ENCODE peak calls at places on chromosome 20, in nine cellular contexts. X is foreskin fibroblast; F is fibroblast of mammary gland; S is aorta; E is CD4-positive, CD25-positive, alpha-beta regulatory T cell; M is cardiac fibroblast; T is heart right ventricle; P is GM23338; I is IMR-90. L is an unnamed sample.

GRCh38 chr20:11072982-11073381 is 399.2 kb upstream of the JAG1 start:
- DNase-seq in X (no peak), F (no peak), S (no peak), E (no peak), M (no peak), T (no peak), P (no peak), I (no peak), L (no peak)

GRCh38 chr20:35226126-35226774 is at the start of gene MMP24:
- DNase-seq in X (no peak), F (no peak), S (no peak), E (no peak), M (no peak), T (no peak), P (peak), I (no peak), L (no peak)

GRCh38 chr20:44702776-44703175 is 12.4 kb upstream of the CCN5 start:
- DNase-seq in X (peak), F (peak), S (peak), E (no peak), M (peak), T (peak), P (no peak), I (peak), L (peak)

GRCh38 chr20:59495894-59496510 is 108.3 kb upstream of the PHACTR3 start:
- DNase-seq in X (peak), F (peak), S (peak), E (peak), M (peak), T (peak), P (peak), I (peak), L (peak)

GRCh38 chr20:59728722-59729430 is 124.5 kb downstream of the PHACTR3 start:
- DNase-seq in X (no peak), F (no peak), S (no peak), E (no peak), M (no peak), T (no peak), P (no peak), I (no peak), L (no peak)

GRCh38 chr20:61924211-61924857 is 141.3 kb downstream of the TAF4 start:
- DNase-seq in X (no peak), F (no peak), S (peak), E (no peak), M (no peak), T (no peak), P (no peak), I (no peak), L (no peak)

GRCh38 chr20:19922716-19923115 is 94.4 kb upstream of the NAA20 start:
- DNase-seq in X (no peak), F (no peak), S (no peak), E (no peak), M (no peak), T (no peak), P (peak), I (no peak), L (no peak)

GRCh38 chr20:37539956-37540455 is 12.3 kb upstream of the BLCAP start:
- DNase-seq in X (no peak), F (no peak), S (no peak), E (no peak), M (no peak), T (no peak), P (no peak), I (no peak), L (no peak)

GRCh38 chr20:50821994-50822393 is 27.1 kb downstream of the BCAS4 start:
- DNase-seq in X (no peak), F (no peak), S (no peak), E (no peak), M (no peak), T (no peak), P (no peak), I (no peak), L (no peak)

GRCh38 chr20:61252601-61253263 is 671 bp downstream of the CDH4 start:
- DNase-seq in X (peak), F (no peak), S (no peak), E (no peak), M (peak), T (no peak), P (peak), I (peak), L (no peak)

GRCh38 chr20:5686381-5687105 is 63.7 kb upstream of the SHLD1 start:
- DNase-seq in X (no peak), F (no peak), S (no peak), E (no peak), M (no peak), T (no peak), P (no peak), I (no peak), L (no peak)

GRCh38 chr20:5688431-5688972 is 61.7 kb upstream of the SHLD1 start:
- DNase-seq in X (no peak), F (peak), S (no peak), E (no peak), M (no peak), T (peak), P (no peak), I (no peak), L (peak)

GRCh38 chr20:5689451-5689850 is 60.8 kb upstream of the SHLD1 start:
- DNase-seq in X (no peak), F (no peak), S (no peak), E (no peak), M (no peak), T (no peak), P (no peak), I (no peak), L (no peak)

GRCh38 chr20:5691918-5692618 is 58.1 kb upstream of the SHLD1 start:
- DNase-seq in X (no peak), F (no peak), S (no peak), E (no peak), M (no peak), T (no peak), P (no peak), I (no peak), L (no peak)

DNA sequence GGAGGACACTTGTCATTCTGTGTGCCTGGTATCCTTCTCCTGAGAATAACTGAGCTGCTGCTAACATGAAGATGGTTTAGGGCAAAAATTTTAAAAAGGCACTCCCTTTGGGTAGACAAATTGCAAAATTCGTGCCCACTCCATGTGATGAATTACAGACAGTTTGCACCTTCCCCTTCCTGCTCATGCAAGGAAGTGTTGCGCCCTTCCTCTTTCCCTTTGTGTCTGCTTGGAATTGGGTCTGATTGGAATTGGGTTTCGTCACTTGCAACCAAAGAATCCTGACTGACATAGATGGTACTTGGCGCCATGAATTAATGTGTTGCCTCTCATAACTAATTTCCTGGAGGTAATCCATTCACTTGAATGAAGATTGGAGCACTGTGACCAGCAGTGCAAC is 62.3 kb upstream of the SHLD1 start:
- DNase-seq in X (no peak), F (no peak), S (no peak), E (no peak), M (no peak), T (no peak), P (no peak), I (no peak), L (no peak)
- H3K4me3 ChIP-seq in X (no peak), F (no peak), S (no peak), E (no peak), M (no peak), T (no peak), P (no peak), I (no peak), L (no peak)

GRCh38 chr20:25077610-25078169 is 4.3 kb downstream of the VSX1 start:
- DNase-seq in X (peak), F (peak), S (peak), E (no peak), M (peak), T (no peak), P (peak), I (peak), L (peak)

GRCh38 chr20:25076201-25076600 is 5.7 kb downstream of the VSX1 start:
- DNase-seq in X (no peak), F (no peak), S (no peak), E (no peak), M (no peak), T (no peak), P (no peak), I (no peak), L (no peak)

GRCh38 chr20:25079171-25079570 is 2.8 kb downstream of the VSX1 start:
- DNase-seq in X (no peak), F (no peak), S (no peak), E (no peak), M (no peak), T (no peak), P (no peak), I (no peak), L (no peak)

GRCh38 chr20:25078662-25079061 is 3.3 kb downstream of the VSX1 start:
- DNase-seq in X (no peak), F (no peak), S (no peak), E (no peak), M (no peak), T (no peak), P (no peak), I (no peak), L (no peak)

GRCh38 chr20:25076731-25077609 is 5.0 kb downstream of the VSX1 start:
- DNase-seq in X (peak), F (peak), S (no peak), E (no peak), M (peak), T (no peak), P (peak), I (peak), L (peak)
- H3K4me3 ChIP-seq in X (peak), F (no peak), S (no peak), E (no peak), M (no peak), T (peak), P (peak), I (no peak), L (peak)

GRCh38 chr20:8862092-8862491 is 206.8 kb upstream of the PLCB4 start:
- DNase-seq in X (no peak), F (no peak), S (no peak), E (no peak), M (no peak), T (no peak), P (no peak), I (no peak), L (no peak)

GRCh38 chr20:8865636-8866035 is 203.3 kb upstream of the PLCB4 start:
- DNase-seq in X (no peak), F (no peak), S (no peak), E (no peak), M (no peak), T (no peak), P (no peak), I (no peak), L (no peak)

GRCh38 chr20:8870652-8871051 is 198.2 kb upstream of the PLCB4 start:
- DNase-seq in X (no peak), F (no peak), S (no peak), E (no peak), M (no peak), T (no peak), P (no peak), I (no peak), L (no peak)

GRCh38 chr20:8867346-8867745 is 201.5 kb upstream of the PLCB4 start:
- DNase-seq in X (no peak), F (no peak), S (no peak), E (no peak), M (no peak), T (no peak), P (no peak), I (no peak), L (no peak)
- H3K4me3 ChIP-seq in X (no peak), F (no peak), S (no peak), E (no peak), M (no peak), T (no peak), P (no peak), I (no peak), L (no peak)

GRCh38 chr20:21514553-21515251 is 838 bp upstream of the NKX2-2 start:
- DNase-seq in X (no peak), F (no peak), S (no peak), E (no peak), M (no peak), T (no peak), P (peak), I (no peak), L (no peak)
- H3K4me3 ChIP-seq in X (no peak), F (no peak), S (no peak), E (no peak), M (no peak), T (peak), P (peak), I (no peak), L (no peak)

DNA sequence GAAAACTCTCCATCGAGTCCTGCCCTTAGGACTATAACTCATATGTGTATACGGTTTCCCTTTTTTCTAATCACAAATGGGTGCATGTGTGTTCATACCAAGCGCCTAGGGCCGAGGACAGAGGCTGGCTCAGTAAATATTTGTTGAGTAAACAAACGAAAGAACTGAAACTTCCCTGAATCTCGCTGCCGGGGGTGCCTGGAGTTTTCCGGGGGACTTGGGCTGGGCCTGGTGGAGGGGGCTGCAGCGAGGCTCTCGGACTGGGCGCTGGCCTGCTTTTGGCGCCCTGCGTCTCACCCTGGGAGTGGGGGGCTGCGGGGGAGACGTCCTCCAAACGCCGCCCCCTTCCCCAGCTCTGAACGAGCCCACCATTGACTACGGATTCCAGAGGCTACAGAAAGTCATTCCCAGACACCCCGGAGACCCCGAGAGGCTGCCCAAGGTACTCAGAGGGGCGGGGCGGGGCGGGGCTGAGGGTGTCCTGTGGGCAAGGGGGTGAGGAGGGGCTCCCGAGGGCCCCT is 49.0 kb downstream of the CPXM1 start:
- DNase-seq in X (no peak), F (no peak), S (no peak), E (no peak), M (no peak), T (no peak), P (no peak), I (no peak), L (no peak)
- H3K4me3 ChIP-seq in X (peak), F (peak), S (no peak), E (peak), M (peak), T (peak), P (peak), I (peak), L (peak)